ENCODE peak calls at places on chromosome 13, in five cellular contexts. Y is tibial nerve, F is H1, C is heart left ventricle, S is IMR-90. J is an unnamed sample.
A peak's percentile ranks its signal among the peaks of the same experiment; 100 is the strongest.

GRCh38 chr13:50893211-50893852 is 16.3 kb upstream of the RNASEH2B start:
- DNase-seq in Y (no peak), F (no peak), C (no peak), S (peak; percentile 19), J (no peak)

GRCh38 chr13:64556391-64556790 is 2673.7 kb downstream of the PCDH9 start:
- DNase-seq in Y (no peak), F (no peak), C (no peak), S (peak; percentile 2), J (no peak)

GRCh38 chr13:33197551-33197971 is 88.0 kb downstream of the STARD13 start:
- DNase-seq in Y (no peak), F (no peak), C (no peak), S (no peak), J (no peak)

GRCh38 chr13:113592571-113592970 is 8.0 kb downstream of the TFDP1 start:
- DNase-seq in Y (no peak), F (no peak), C (no peak), S (no peak), J (no peak)

GRCh38 chr13:30520571-30520970 is 54.8 kb upstream of the HMGB1 start:
- DNase-seq in Y (no peak), F (no peak), C (no peak), S (peak; percentile 85), J (no peak)

GRCh38 chr13:51148952-51149573 is 38.0 kb upstream of the C13orf42 start:
- DNase-seq in Y (no peak), F (peak; percentile 66), C (no peak), S (peak; percentile 45), J (peak; percentile 42)

GRCh38 chr13:97539651-97540230 is 105.8 kb downstream of the RAP2A start:
- DNase-seq in Y (no peak), F (no peak), C (no peak), S (peak; percentile 88), J (no peak)

GRCh38 chr13:107715496-107715895 is 499.8 kb downstream of the LIG4 start:
- DNase-seq in Y (no peak), F (no peak), C (no peak), S (no peak), J (no peak)

GRCh38 chr13:96925869-96926628 is 68.2 kb downstream of the OXGR1 start:
- DNase-seq in Y (no peak), F (no peak), C (no peak), S (no peak), J (peak; percentile 36)

GRCh38 chr13:30398601-30399072 is 23.7 kb upstream of the UBE2L5 start:
- DNase-seq in Y (no peak), F (no peak), C (peak; percentile 40), S (peak; percentile 21), J (no peak)

GRCh38 chr13:46622013-46622917 is 69.3 kb downstream of the LRCH1 start:
- DNase-seq in Y (no peak), F (no peak), C (no peak), S (no peak), J (no peak)

GRCh38 chr13:48580185-48580803 is 47.4 kb upstream of the RCBTB2 start:
- DNase-seq in Y (peak; percentile 85), F (no peak), C (peak; percentile 59), S (peak; percentile 56), J (peak; percentile 79)

GRCh38 chr13:40191186-40191980 is 475.1 kb downstream of the FOXO1 start:
- DNase-seq in Y (no peak), F (no peak), C (no peak), S (no peak), J (no peak)

GRCh38 chr13:39415403-39415802 is 187.6 kb downstream of the LHFPL6 start:
- DNase-seq in Y (no peak), F (no peak), C (peak; percentile 69), S (peak; percentile 43), J (peak; percentile 23)

GRCh38 chr13:79385694-79386093 is 20.4 kb downstream of the RBM26 start:
- DNase-seq in Y (no peak), F (no peak), C (no peak), S (no peak), J (no peak)

GRCh38 chr13:49975826-49976225 is 21.0 kb upstream of the TRIM13 start:
- DNase-seq in Y (no peak), F (no peak), C (no peak), S (no peak), J (no peak)

GRCh38 chr13:100983111-100983510 is 308.5 kb upstream of the TMTC4 start:
- DNase-seq in Y (no peak), F (no peak), C (no peak), S (no peak), J (no peak)

GRCh38 chr13:108214511-108215383 is 589 bp downstream of the LIG4 start:
- DNase-seq in Y (no peak), F (no peak), C (peak; percentile 36), S (no peak), J (no peak)

GRCh38 chr13:34425307-34425949 is 516.6 kb upstream of the NBEA start:
- DNase-seq in Y (no peak), F (no peak), C (no peak), S (no peak), J (no peak)

GRCh38 chr13:97068146-97068545 is 73.9 kb upstream of the OXGR1 start:
- DNase-seq in Y (no peak), F (no peak), C (no peak), S (peak; percentile 6), J (no peak)

GRCh38 chr13:55815458-55816033 is 1325.2 kb upstream of the PRR20A start:
- DNase-seq in Y (no peak), F (no peak), C (no peak), S (no peak), J (no peak)

DNA sequence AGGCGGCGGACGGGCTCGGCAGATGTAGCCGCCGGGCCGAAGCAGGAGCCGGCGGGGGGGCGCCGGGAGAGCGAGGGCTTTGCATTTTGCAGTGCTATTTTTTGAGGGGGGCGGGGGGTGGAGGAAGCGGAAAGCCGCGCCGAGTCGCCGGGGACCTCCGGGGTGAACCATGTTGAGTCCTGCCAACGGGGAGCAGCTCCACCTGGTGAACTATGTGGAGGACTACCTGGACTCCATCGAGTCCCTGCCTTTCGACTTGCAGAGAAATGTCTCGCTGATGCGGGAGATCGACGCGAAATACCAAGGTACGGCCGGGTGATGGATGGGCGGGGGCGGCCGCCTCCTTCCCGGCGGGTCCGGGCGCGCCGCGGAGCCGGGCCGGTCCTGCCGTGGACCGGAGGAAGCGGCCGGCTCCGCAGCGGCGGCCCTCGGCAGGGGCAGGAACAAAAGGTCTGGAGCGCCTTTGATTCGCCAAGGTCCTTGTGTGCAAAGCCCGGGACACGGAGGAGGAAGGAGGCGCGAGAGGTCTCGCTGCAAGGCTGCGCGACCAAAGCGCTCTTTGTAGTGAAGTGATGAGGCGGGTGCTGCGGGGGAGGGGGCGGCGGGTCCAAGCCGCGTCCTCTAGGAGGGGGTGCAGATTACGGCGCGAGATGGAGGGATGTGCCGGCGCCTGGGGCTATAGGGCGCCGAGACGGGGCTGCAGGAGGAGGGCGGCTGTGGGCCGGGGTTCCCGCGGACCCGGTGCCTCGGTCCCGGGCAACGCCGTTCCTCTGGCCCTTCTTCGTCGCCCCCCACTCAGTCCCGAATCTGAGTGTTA is 689 bp downstream of the ING1 start:
- DNase-seq in Y (peak; percentile 31), F (no peak), C (peak; percentile 58), S (peak; percentile 32), J (peak; percentile 36)
- TF ChIP-seq POLR2A in Y (no peak), F (no peak), C (no peak), S (no peak), J (no peak)

GRCh38 chr13:24272452-24273161 is 36.8 kb upstream of the C1QTNF9 start:
- DNase-seq in Y (no peak), F (no peak), C (no peak), S (no peak), J (no peak)
- H3K4me1 ChIP-seq in Y (peaks cover 64% of the 10 kb centered on the region), F (no peaks in the 10 kb centered on the region), C (peaks cover 59% of the 10 kb centered on the region), S (peaks cover 18% of the 10 kb centered on the region), J (peaks cover 7% of the 10 kb centered on the region)

GRCh38 chr13:91349992-91350911 is 2.8 kb downstream of the MIR17HG start:
- DNase-seq in Y (no peak), F (no peak), C (no peak), S (no peak), J (no peak)
- TF ChIP-seq POLR2A in Y (no peak), F (peak; percentile 62), C (no peak), S (no peak), J (no peak)

GRCh38 chr13:77325371-77325941 is 1.4 kb downstream of the MYCBP2 start:
- DNase-seq in Y (no peak), F (no peak), C (no peak), S (no peak), J (no peak)
- H3K4me1 ChIP-seq in Y (peaks cover 68% of the 10 kb centered on the region), F (peaks cover 7% of the 10 kb centered on the region), C (peaks cover 58% of the 10 kb centered on the region), S (no peaks in the 10 kb centered on the region), J (no peaks in the 10 kb centered on the region)

DNA sequence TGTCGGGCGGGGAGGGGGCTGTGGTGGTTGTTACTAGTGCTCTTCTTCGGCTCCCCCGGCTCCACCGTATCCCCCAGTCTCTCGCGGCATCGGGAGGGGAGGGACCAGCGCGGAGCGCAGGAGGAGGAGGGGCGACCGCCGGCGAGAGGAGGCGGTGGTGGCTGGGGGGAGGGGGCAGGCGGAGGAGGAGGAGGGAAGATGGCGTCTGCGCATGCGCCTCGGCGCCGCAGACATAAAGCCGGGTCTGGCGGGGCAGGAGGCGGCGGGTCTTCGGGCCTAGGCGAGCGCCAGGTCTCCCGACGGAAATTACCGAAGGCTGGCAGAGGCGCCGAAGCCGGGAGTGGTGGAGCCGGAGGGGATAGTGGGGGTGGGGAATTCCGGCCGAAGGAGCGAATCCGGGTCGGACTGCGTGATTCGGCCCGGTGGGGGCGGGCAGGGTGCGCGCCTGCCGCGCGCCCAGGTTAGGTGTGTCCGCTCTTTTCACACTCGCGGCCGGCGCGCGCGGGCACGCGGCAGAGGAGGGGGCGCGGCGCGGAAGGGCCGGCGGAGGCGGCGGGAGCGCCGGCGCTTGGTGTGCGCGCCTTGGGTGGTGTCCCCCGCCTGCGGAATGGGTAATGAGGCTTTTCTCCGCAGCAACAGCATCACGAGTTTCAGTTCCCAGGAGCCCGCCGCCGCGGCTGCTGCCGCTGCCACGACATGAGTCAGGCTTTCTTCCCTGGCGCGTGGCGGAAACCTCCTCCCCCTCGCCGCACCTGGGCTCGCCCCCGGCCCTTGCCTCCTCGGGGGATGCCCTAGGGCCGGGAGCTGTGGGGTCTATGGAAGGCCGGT is 1.3 kb upstream of the TSC22D1 start:
- DNase-seq in Y (peak; percentile 93), F (peak; percentile 95), C (peak; percentile 98), S (peak; percentile 95), J (peak; percentile 96)
- TF ChIP-seq POLR2A in Y (peak; percentile 59), F (peak; percentile 96), C (no peak), S (peak; percentile 86), J (peak; percentile 65)